ENCODE peak calls at places on chromosomes 6 and 20, in six cellular contexts. One of them, this sample, is unnamed.

GRCh38 chr6:111880181-111880944 is 7.1 kb upstream of the FYN start:
- DNase-seq in foreskin fibroblast: peak
- DNase-seq in cardiac muscle cell: no peak
- DNase-seq in choroid plexus epithelial cell: peak
- DNase-seq in A549: no peak
- DNase-seq in heart left ventricle: no peak
- DNase-seq in this sample: no peak

GRCh38 chr6:112218563-112218962 is 35.8 kb downstream of the LAMA4 start:
- DNase-seq in foreskin fibroblast: no peak
- DNase-seq in cardiac muscle cell: peak
- DNase-seq in choroid plexus epithelial cell: peak
- DNase-seq in A549: peak
- DNase-seq in heart left ventricle: peak
- DNase-seq in this sample: no peak

GRCh38 chr20:22848364-22848763 is 186.7 kb upstream of the SSTR4 start:
- DNase-seq in foreskin fibroblast: no peak
- DNase-seq in cardiac muscle cell: no peak
- DNase-seq in choroid plexus epithelial cell: no peak
- DNase-seq in A549: no peak
- DNase-seq in heart left ventricle: no peak
- DNase-seq in this sample: no peak

GRCh38 chr6:25359191-25359861 is 80.2 kb downstream of the CARMIL1 start:
- DNase-seq in foreskin fibroblast: peak
- DNase-seq in cardiac muscle cell: peak
- DNase-seq in choroid plexus epithelial cell: no peak
- DNase-seq in A549: peak
- DNase-seq in heart left ventricle: peak
- DNase-seq in this sample: peak

GRCh38 chr20:55153321-55153720 is 677.9 kb downstream of the DOK5 start:
- DNase-seq in foreskin fibroblast: no peak
- DNase-seq in cardiac muscle cell: no peak
- DNase-seq in choroid plexus epithelial cell: no peak
- DNase-seq in A549: no peak
- DNase-seq in heart left ventricle: no peak
- DNase-seq in this sample: no peak

GRCh38 chr6:127971945-127972391 is 71.1 kb upstream of the THEMIS start:
- DNase-seq in foreskin fibroblast: peak
- DNase-seq in cardiac muscle cell: no peak
- DNase-seq in choroid plexus epithelial cell: peak
- DNase-seq in A549: peak
- DNase-seq in heart left ventricle: no peak
- DNase-seq in this sample: peak

GRCh38 chr6:35034411-35035171 is 106.5 kb downstream of the TCP11 start:
- DNase-seq in foreskin fibroblast: no peak
- DNase-seq in cardiac muscle cell: no peak
- DNase-seq in choroid plexus epithelial cell: no peak
- DNase-seq in A549: no peak
- DNase-seq in heart left ventricle: peak
- DNase-seq in this sample: no peak

GRCh38 chr6:683742-684440 is 9.0 kb downstream of the EXOC2 start:
- DNase-seq in foreskin fibroblast: peak
- DNase-seq in cardiac muscle cell: peak
- DNase-seq in choroid plexus epithelial cell: peak
- DNase-seq in A549: no peak
- DNase-seq in heart left ventricle: no peak
- DNase-seq in this sample: peak

GRCh38 chr6:45455408-45455807 is 77.7 kb upstream of the SUPT3H start:
- DNase-seq in foreskin fibroblast: no peak
- DNase-seq in cardiac muscle cell: no peak
- DNase-seq in choroid plexus epithelial cell: no peak
- DNase-seq in A549: no peak
- DNase-seq in heart left ventricle: no peak
- DNase-seq in this sample: no peak

DNA sequence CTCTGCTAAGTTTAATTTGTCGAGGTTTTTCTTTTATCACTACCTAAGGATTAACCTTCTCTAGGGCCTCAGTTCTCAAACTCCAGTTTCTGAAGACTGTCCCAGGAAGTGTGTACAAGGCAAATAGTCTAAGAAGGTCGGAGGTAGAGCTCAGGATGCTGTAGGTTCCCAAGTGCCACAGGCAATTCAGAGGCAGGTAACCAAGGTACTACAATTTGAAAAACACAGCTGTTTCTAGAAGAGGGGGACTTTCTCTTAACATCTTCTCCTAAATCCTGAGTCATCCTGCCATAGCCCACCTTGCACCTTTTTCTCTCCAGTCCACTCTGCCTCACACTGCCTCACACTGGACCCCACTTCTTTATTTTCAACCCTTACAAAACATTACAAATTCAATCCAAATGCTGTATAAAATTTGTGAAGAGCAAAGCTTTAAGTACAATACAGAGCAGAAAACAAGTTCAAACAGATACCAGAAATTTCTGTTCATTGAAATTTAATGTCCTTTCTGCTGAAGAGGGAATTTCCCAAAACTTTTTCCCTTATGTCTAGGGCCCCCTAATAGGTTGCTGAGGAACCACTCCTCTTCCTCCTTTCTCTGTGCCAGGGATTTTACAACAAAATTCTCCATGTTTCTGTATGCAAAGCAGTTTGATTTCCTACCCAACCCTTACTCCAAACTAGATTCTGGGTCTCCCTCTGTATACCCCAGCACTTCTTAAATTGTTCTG is 43.0 kb downstream of the FRK start:
- DNase-seq in foreskin fibroblast: no peak
- DNase-seq in cardiac muscle cell: no peak
- DNase-seq in choroid plexus epithelial cell: no peak
- DNase-seq in A549: no peak
- DNase-seq in heart left ventricle: no peak
- DNase-seq in this sample: no peak
- H3K4me3 ChIP-seq in foreskin fibroblast: no peak
- H3K4me3 ChIP-seq in cardiac muscle cell: no peak
- H3K4me3 ChIP-seq in choroid plexus epithelial cell: no peak
- H3K4me3 ChIP-seq in A549: no peak
- H3K4me3 ChIP-seq in heart left ventricle: no peak
- H3K4me3 ChIP-seq in this sample: no peak

GRCh38 chr6:162887981-162888689 is 160.4 kb downstream of the PACRG start:
- DNase-seq in foreskin fibroblast: no peak
- DNase-seq in cardiac muscle cell: no peak
- DNase-seq in choroid plexus epithelial cell: no peak
- DNase-seq in A549: peak
- DNase-seq in heart left ventricle: peak
- DNase-seq in this sample: no peak
- H3K4me3 ChIP-seq in foreskin fibroblast: no peak
- H3K4me3 ChIP-seq in cardiac muscle cell: no peak
- H3K4me3 ChIP-seq in choroid plexus epithelial cell: no peak
- H3K4me3 ChIP-seq in A549: no peak
- H3K4me3 ChIP-seq in heart left ventricle: no peak
- H3K4me3 ChIP-seq in this sample: no peak

DNA sequence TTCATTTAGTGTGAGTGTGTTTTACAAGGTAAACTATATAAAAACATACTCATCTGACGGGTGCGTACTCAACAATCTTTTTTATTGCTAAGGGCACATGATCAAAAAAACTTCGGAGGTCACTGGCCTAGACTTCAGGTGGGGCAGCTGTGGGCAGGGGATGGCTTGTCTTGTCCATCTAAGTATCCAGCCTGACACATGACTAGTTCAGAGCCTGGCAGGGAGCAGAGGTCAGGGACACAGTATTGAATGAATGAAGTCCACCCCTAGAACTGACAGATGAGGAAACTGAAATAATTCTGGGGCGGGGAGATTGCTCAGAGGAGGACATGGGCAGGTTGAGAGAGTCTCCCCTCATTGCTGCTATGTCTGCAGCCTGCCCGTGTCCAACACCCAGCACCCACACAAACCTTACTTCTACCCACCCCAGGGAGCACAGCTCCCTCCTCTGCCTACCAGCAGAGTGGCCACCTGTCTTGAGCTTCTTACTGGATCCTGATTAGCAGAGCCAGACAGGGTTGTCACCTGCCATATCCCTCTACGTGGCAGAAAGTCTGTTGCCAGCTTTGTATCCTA is 48.9 kb downstream of the MRPL14 start:
- DNase-seq in foreskin fibroblast: no peak
- DNase-seq in cardiac muscle cell: no peak
- DNase-seq in choroid plexus epithelial cell: no peak
- DNase-seq in A549: no peak
- DNase-seq in heart left ventricle: peak
- DNase-seq in this sample: no peak
- H3K4me3 ChIP-seq in foreskin fibroblast: no peak
- H3K4me3 ChIP-seq in cardiac muscle cell: no peak
- H3K4me3 ChIP-seq in choroid plexus epithelial cell: no peak
- H3K4me3 ChIP-seq in A549: no peak
- H3K4me3 ChIP-seq in heart left ventricle: no peak
- H3K4me3 ChIP-seq in this sample: no peak

GRCh38 chr6:31831350-31832215 is 4.0 kb downstream of the HSPA1B start:
- DNase-seq in foreskin fibroblast: no peak
- DNase-seq in cardiac muscle cell: no peak
- DNase-seq in choroid plexus epithelial cell: no peak
- DNase-seq in A549: no peak
- DNase-seq in heart left ventricle: no peak
- DNase-seq in this sample: no peak
- H3K4me3 ChIP-seq in foreskin fibroblast: peak
- H3K4me3 ChIP-seq in cardiac muscle cell: no peak
- H3K4me3 ChIP-seq in choroid plexus epithelial cell: no peak
- H3K4me3 ChIP-seq in A549: peak
- H3K4me3 ChIP-seq in heart left ventricle: peak
- H3K4me3 ChIP-seq in this sample: peak

GRCh38 chr20:36629719-36630340 is 16.2 kb downstream of the SLA2 start:
- DNase-seq in foreskin fibroblast: no peak
- DNase-seq in cardiac muscle cell: no peak
- DNase-seq in choroid plexus epithelial cell: peak
- DNase-seq in A549: no peak
- DNase-seq in heart left ventricle: no peak
- DNase-seq in this sample: no peak
- H3K4me3 ChIP-seq in foreskin fibroblast: no peak
- H3K4me3 ChIP-seq in cardiac muscle cell: no peak
- H3K4me3 ChIP-seq in choroid plexus epithelial cell: no peak
- H3K4me3 ChIP-seq in A549: no peak
- H3K4me3 ChIP-seq in heart left ventricle: no peak
- H3K4me3 ChIP-seq in this sample: no peak

DNA sequence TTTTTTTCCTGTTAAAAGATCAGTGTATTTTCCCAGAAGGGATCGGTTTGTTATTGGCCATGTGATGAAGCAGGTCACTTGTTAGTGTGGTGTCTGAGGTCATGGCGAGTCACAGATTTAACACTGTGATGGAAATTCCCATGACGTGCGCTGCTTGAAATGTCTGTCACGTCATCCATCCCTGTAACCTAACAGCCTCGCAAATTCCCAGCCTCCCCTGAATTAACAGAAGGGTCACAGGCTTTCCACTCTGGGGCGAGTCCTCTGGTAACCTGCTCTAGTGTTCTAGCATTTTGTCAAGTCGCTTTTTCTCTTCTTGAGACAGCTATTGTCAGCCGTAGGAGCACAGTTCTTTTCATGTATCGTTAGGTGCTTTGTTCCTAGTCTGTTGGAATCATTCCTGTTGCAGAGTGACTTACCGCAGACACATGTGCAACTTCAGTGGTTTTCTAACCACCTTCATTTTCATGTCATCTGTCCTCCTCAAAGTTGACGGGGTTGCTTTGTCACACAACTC is 137.2 kb downstream of the MAP3K4 start:
- DNase-seq in foreskin fibroblast: peak
- DNase-seq in cardiac muscle cell: no peak
- DNase-seq in choroid plexus epithelial cell: peak
- DNase-seq in A549: peak
- DNase-seq in heart left ventricle: no peak
- DNase-seq in this sample: peak
- H3K4me3 ChIP-seq in foreskin fibroblast: no peak
- H3K4me3 ChIP-seq in cardiac muscle cell: no peak
- H3K4me3 ChIP-seq in choroid plexus epithelial cell: no peak
- H3K4me3 ChIP-seq in A549: no peak
- H3K4me3 ChIP-seq in heart left ventricle: no peak
- H3K4me3 ChIP-seq in this sample: no peak

GRCh38 chr6:7532232-7532631 is 9.2 kb upstream of the DSP start:
- DNase-seq in foreskin fibroblast: no peak
- DNase-seq in cardiac muscle cell: no peak
- DNase-seq in choroid plexus epithelial cell: no peak
- DNase-seq in A549: no peak
- DNase-seq in heart left ventricle: no peak
- DNase-seq in this sample: no peak
- H3K4me3 ChIP-seq in foreskin fibroblast: no peak
- H3K4me3 ChIP-seq in cardiac muscle cell: no peak
- H3K4me3 ChIP-seq in choroid plexus epithelial cell: no peak
- H3K4me3 ChIP-seq in A549: no peak
- H3K4me3 ChIP-seq in heart left ventricle: no peak
- H3K4me3 ChIP-seq in this sample: no peak

GRCh38 chr6:170270984-170271593 is 19.8 kb downstream of the DLL1 start:
- DNase-seq in foreskin fibroblast: no peak
- DNase-seq in cardiac muscle cell: no peak
- DNase-seq in choroid plexus epithelial cell: no peak
- DNase-seq in A549: no peak
- DNase-seq in heart left ventricle: peak
- DNase-seq in this sample: no peak

GRCh38 chr6:170272341-170273065 is 18.4 kb downstream of the DLL1 start:
- DNase-seq in foreskin fibroblast: no peak
- DNase-seq in cardiac muscle cell: no peak
- DNase-seq in choroid plexus epithelial cell: no peak
- DNase-seq in A549: no peak
- DNase-seq in heart left ventricle: no peak
- DNase-seq in this sample: no peak

GRCh38 chr6:170273191-170273590 is 17.7 kb downstream of the DLL1 start:
- DNase-seq in foreskin fibroblast: no peak
- DNase-seq in cardiac muscle cell: no peak
- DNase-seq in choroid plexus epithelial cell: no peak
- DNase-seq in A549: no peak
- DNase-seq in heart left ventricle: peak
- DNase-seq in this sample: no peak

GRCh38 chr6:170269873-170270541 is 20.9 kb downstream of the DLL1 start:
- DNase-seq in foreskin fibroblast: no peak
- DNase-seq in cardiac muscle cell: no peak
- DNase-seq in choroid plexus epithelial cell: peak
- DNase-seq in A549: no peak
- DNase-seq in heart left ventricle: no peak
- DNase-seq in this sample: no peak

DNA sequence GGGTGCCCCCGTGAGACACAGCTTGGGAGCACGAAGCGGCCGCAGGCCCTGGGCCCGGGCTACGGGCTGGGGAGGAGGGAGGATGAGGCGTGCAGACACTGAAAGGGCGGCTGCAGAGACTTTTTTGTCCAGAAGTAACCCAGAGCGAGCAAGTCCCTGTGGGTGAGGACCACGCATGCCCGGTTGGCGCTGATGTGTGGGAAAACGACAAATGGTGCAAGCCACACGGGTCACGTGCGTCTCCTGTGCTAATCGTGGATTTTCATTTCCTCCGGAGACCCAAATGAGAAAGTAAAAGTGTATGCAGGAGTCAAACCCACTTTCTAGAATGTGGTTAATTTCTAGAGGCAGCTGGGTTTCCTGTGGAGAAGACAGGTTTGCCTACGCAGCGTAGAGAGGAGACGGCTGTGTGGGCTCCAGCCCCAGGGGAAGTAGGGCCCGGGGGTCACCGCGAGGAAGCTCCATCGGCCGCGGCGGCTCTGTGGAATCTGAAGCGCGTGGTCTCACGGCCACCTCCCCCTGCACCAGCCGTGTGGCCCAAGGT is 19.0 kb downstream of the DLL1 start:
- DNase-seq in foreskin fibroblast: no peak
- DNase-seq in cardiac muscle cell: no peak
- DNase-seq in choroid plexus epithelial cell: no peak
- DNase-seq in A549: no peak
- DNase-seq in heart left ventricle: no peak
- DNase-seq in this sample: no peak
- H3K4me3 ChIP-seq in foreskin fibroblast: no peak
- H3K4me3 ChIP-seq in cardiac muscle cell: no peak
- H3K4me3 ChIP-seq in choroid plexus epithelial cell: no peak
- H3K4me3 ChIP-seq in A549: no peak
- H3K4me3 ChIP-seq in heart left ventricle: peak
- H3K4me3 ChIP-seq in this sample: no peak

GRCh38 chr6:40170856-40171255 is 236.6 kb upstream of the MOCS1 start:
- DNase-seq in foreskin fibroblast: no peak
- DNase-seq in cardiac muscle cell: no peak
- DNase-seq in choroid plexus epithelial cell: no peak
- DNase-seq in A549: no peak
- DNase-seq in heart left ventricle: no peak
- DNase-seq in this sample: no peak
- H3K4me3 ChIP-seq in foreskin fibroblast: no peak
- H3K4me3 ChIP-seq in cardiac muscle cell: no peak
- H3K4me3 ChIP-seq in choroid plexus epithelial cell: no peak
- H3K4me3 ChIP-seq in A549: no peak
- H3K4me3 ChIP-seq in heart left ventricle: no peak
- H3K4me3 ChIP-seq in this sample: no peak